ENCODE peak calls at places on chromosomes 4 and X, in five cellular contexts. O is right cardiac atrium, X is mesenchymal stem cell, U is A549, C is tibial artery. A is an unnamed sample.

GRCh38 chrX:70446380-70447350 is 2.0 kb downstream of the DLG3 start:
- DNase-seq in C (no peak), U (no peak), X (no peak), O (no peak), A (no peak)

GRCh38 chr4:121256887-121257426 is 92.8 kb upstream of the TNIP3 start:
- DNase-seq in C (no peak), O (no peak), X (no peak), U (no peak), A (no peak)

GRCh38 chrX:154125356-154126040 is 18.5 kb upstream of the OPN1LW start:
- DNase-seq in U (no peak), O (peak), X (no peak), C (no peak), A (no peak)

GRCh38 chr4:158159718-158160094 is 13.1 kb downstream of the GASK1B start:
- DNase-seq in X (no peak), C (no peak), O (no peak), U (no peak), A (no peak)

GRCh38 chrX:71603618-71604017 is 14.7 kb downstream of the CXCR3 start:
- DNase-seq in X (peak), O (no peak), C (no peak), U (no peak), A (peak)

GRCh38 chrX:39309018-39309620 is 507.9 kb downstream of the MID1IP1 start:
- DNase-seq in C (no peak), U (no peak), O (no peak), X (peak), A (no peak)

GRCh38 chr4:87465739-87466366 is 43.5 kb downstream of the NUDT9 start:
- DNase-seq in X (peak), C (no peak), U (peak), O (no peak), A (no peak)

GRCh38 chr4:48591372-48591771 is 101.3 kb downstream of the ZAR1 start:
- DNase-seq in X (no peak), O (no peak), C (no peak), U (no peak), A (no peak)

GRCh38 chrX:128754130-128754529 is 701.9 kb upstream of the ACTRT1 start:
- DNase-seq in X (no peak), O (no peak), C (no peak), U (no peak), A (no peak)

GRCh38 chrX:1112321-1112720 is 100.1 kb downstream of the CRLF2 start:
- DNase-seq in X (no peak), O (no peak), U (no peak), C (no peak), A (no peak)

GRCh38 chrX:96684339-96685204 is at the start of gene DIAPH2:
- DNase-seq in X (peak), C (peak), O (peak), U (peak), A (peak)

GRCh38 chrX:6225307-6226052 is 3.2 kb downstream of the NLGN4X start:
- DNase-seq in O (no peak), X (no peak), C (no peak), U (no peak), A (no peak)

GRCh38 chrX:48569958-48570357 is 4.3 kb upstream of the RBM3 start:
- DNase-seq in U (no peak), C (no peak), O (no peak), X (no peak), A (no peak)

GRCh38 chr4:182808673-182809416 is 108.3 kb downstream of the DCTD start:
- DNase-seq in C (no peak), X (peak), O (no peak), U (no peak), A (no peak)

GRCh38 chr4:99763635-99764101 is 53.0 kb upstream of the DAPP1 start:
- DNase-seq in X (peak), O (no peak), C (no peak), U (peak), A (peak)

GRCh38 chr4:54192811-54193210 is 36.3 kb upstream of the PDGFRA start:
- DNase-seq in U (no peak), C (no peak), X (no peak), O (no peak), A (no peak)

GRCh38 chr4:151854731-151855130 is 93.9 kb upstream of the GATB start:
- DNase-seq in C (no peak), X (peak), U (no peak), O (no peak), A (no peak)

GRCh38 chr4:78774395-78774794 is 1.8 kb upstream of the BMP2K start:
- DNase-seq in O (no peak), C (no peak), X (no peak), U (no peak), A (no peak)
- H3K27ac ChIP-seq in O (no peak), C (no peak), X (no peak), U (peak), A (no peak)

GRCh38 chr4:10750714-10751113 is 66.1 kb upstream of the CLNK start:
- DNase-seq in U (no peak), C (no peak), O (no peak), X (no peak), A (no peak)

GRCh38 chr4:10753326-10753725 is 68.8 kb upstream of the CLNK start:
- DNase-seq in X (no peak), U (no peak), C (no peak), O (no peak), A (no peak)

DNA sequence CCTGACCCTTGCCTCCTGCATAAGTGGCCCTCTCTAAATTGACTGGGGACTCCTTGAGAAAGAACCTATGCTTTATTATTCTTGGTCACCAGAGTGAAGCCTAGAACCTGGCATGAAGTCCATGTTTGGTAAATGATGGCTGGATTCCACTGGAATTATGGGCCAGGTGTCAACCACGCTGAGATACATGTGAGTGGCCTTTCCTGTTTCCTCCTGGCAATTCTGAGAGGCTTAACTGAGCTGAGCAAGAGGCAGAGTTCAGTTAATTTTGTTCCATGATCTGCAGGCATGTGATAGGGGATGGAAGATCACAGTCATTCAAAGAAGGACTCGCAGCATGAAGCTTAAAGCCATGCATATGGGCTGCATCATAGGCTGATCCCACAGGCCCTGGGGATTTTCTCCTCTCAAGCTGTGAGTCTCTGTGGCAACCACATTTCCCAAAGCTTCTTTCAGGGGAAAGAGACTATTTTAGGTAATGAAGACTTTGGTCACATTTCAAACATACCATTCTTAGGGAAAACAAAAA is 69.4 kb upstream of the CLNK start:
- DNase-seq in X (no peak), O (no peak), U (no peak), C (no peak), A (no peak)
- H3K27ac ChIP-seq in X (no peak), O (no peak), U (no peak), C (no peak), A (no peak)

GRCh38 chr4:2947926-2948325 is 15.3 kb downstream of the NOP14 start:
- DNase-seq in O (no peak), C (no peak), U (no peak), X (no peak), A (no peak)
- H3K27ac ChIP-seq in O (no peak), C (no peak), U (no peak), X (no peak), A (no peak)

GRCh38 chr4:106256190-106256589 is 59.8 kb downstream of the TBCK start:
- DNase-seq in U (no peak), X (no peak), O (peak), C (no peak), A (no peak)
- H3K27ac ChIP-seq in U (no peak), X (no peak), O (no peak), C (no peak), A (no peak)

GRCh38 chr4:1193206-1194027 is 21.0 kb upstream of the SPON2 start:
- DNase-seq in C (no peak), O (peak), X (no peak), U (no peak), A (peak)

GRCh38 chr4:1192493-1193205 is 20.3 kb upstream of the SPON2 start:
- DNase-seq in X (no peak), O (peak), U (peak), C (peak), A (peak)

GRCh38 chr4:1192091-1192492 is 19.7 kb upstream of the SPON2 start:
- DNase-seq in C (peak), O (peak), U (peak), X (peak), A (peak)

GRCh38 chr4:1194028-1194900 is 21.9 kb upstream of the SPON2 start:
- DNase-seq in O (peak), C (peak), X (peak), U (no peak), A (peak)

DNA sequence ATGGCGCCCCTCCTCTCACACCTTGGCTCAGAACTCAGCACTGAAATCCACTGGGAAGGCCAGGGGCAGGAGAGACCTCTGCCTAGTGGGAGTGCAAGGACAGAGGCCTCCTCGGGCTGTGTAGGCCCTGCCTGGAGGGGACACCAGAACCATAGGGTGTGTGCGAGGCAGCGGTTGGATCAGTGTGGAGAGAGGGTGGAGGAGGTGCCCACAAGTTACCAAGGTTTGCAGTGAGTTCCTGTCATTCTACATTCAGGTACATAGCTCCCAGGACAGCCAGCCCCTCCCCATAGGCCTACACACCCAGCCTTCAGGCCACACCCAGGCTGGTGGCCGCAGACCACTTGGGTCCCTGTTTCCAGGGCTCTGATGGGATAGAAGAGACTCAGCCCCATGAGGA is 19.2 kb upstream of the SPON2 start:
- DNase-seq in U (no peak), C (no peak), X (no peak), O (peak), A (no peak)
- H3K27ac ChIP-seq in U (peak), C (peak), X (peak), O (peak), A (no peak)

GRCh38 chr4:40562208-40562607 is 67.5 kb downstream of the RBM47 start:
- DNase-seq in U (no peak), X (no peak), O (no peak), C (no peak), A (no peak)
- H3K27ac ChIP-seq in U (peak), X (no peak), O (no peak), C (no peak), A (no peak)

DNA sequence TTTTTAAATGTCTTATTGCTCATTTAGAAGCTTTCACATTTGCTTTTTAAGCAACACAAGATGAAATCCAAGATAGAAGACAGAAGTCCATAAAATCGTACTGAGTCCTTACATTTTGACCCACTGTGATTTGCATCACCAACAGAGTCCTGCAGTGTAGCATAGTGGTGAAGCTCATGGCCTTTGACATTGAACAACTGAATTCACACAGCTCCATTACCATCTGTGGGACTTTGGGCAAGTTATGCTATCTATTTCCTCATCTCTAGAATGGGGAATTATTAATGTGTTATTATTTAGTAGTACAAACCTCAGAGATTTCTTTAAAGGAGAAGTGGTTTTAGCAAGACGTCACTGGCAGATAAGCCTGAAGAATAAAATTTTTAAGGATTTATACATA is 10.7 kb downstream of the GPRIN3 start:
- DNase-seq in C (no peak), X (no peak), U (no peak), O (no peak), A (no peak)
- H3K27ac ChIP-seq in C (no peak), X (no peak), U (peak), O (no peak), A (no peak)

DNA sequence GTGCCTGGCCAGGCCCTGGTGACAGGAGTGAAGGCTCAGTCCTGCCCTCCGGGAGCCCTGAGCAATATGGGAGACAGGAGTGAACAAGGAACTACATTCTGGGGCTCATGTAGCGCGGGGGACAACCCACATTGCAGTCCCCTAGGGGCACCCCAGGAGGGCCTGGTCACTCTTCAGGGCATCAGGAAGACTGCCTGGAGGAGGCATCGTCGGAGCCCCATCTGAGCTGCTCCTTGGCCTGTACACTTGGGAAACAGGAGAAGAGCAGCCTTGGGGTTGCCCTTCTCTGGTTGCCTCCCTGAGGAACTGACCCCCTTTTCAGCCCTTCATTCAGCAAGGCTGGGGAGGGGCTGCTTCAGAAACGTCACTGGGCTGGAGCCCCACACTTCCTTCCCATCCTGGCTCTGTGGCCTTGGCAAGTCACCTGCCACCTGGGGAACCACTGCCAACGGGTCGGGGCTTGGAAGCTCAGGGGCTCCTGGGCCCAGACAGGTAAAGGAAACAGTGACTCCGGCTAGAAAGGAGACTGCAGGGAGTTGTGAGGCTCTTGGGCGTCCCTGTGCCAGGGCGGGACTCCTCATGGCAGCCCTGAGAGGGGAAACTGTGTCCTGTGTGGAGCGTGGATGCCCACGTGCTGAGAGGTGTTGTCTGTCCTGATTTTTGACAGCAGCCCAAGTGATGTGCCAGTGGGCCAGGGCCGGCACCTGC is 10.1 kb downstream of the WFS1 start:
- DNase-seq in X (no peak), U (no peak), O (no peak), C (peak), A (no peak)
- H3K27ac ChIP-seq in X (no peak), U (no peak), O (no peak), C (peak), A (no peak)

GRCh38 chrX:15315509-15315908 is at the start of gene ASB11:
- DNase-seq in C (no peak), O (no peak), U (no peak), X (no peak), A (no peak)

GRCh38 chrX:15314472-15314871 is 968 bp downstream of the ASB11 start:
- DNase-seq in O (no peak), U (no peak), X (no peak), C (no peak), A (no peak)

GRCh38 chrX:15310117-15310516 is 5.3 kb downstream of the ASB11 start:
- DNase-seq in O (no peak), C (no peak), X (peak), U (no peak), A (no peak)

GRCh38 chrX:15311119-15311518 is 4.3 kb downstream of the ASB11 start:
- DNase-seq in X (no peak), O (no peak), C (no peak), U (no peak), A (no peak)
- H3K27ac ChIP-seq in X (no peak), O (peak), C (no peak), U (no peak), A (no peak)

GRCh38 chr4:184012937-184013336 is 107.8 kb downstream of the STOX2 start:
- DNase-seq in O (no peak), X (no peak), U (no peak), C (no peak), A (no peak)

GRCh38 chr4:184019667-184020665 is 114.9 kb downstream of the STOX2 start:
- DNase-seq in U (no peak), O (no peak), C (no peak), X (no peak), A (no peak)

GRCh38 chr4:184014301-184014700 is 109.2 kb downstream of the STOX2 start:
- DNase-seq in O (no peak), C (no peak), U (no peak), X (no peak), A (no peak)

GRCh38 chr4:184019084-184019483 is 114.0 kb downstream of the STOX2 start:
- DNase-seq in C (no peak), U (no peak), X (peak), O (no peak), A (no peak)

DNA sequence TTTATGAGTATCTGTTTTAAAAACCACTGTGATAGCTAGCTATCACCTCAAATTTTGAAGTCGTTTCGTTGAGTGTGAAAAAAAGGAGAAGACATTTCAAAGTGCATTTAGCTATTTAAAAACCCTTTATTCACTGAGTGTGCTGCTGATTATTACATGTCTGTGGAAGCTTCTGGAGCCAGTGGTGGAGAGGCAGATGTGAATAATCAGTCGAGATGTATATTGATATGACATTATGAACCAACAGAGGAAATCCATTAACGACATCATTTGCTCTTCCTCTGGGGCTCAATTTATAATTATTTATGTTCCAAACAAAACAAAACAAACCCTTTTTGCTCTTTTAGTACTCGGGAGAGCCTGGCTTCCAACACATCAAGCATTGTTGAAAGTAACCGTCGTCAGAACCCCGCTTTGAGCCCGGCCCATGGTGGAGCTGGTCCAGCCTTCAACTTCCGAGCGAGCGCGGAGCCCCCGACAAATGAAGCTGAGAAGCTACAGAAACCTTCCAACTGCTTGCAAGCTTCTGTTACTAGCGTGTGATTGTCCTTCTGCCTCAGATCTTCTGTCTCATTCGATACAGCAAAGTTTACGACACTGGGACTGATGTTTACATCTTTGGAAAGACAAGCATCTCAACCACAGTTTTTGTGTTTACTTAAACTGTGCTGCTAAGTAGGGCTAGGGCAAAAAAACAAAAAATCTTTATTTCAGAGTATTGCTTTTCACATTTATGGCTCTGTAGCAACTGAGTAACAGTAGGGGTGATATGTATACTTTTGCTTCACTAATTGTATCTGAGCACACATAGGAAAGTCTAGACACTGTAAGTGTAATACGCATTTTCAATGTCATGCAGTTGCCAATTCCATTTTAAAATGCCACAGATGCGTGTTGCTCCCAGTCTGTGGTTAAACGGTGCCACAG is 111.9 kb downstream of the STOX2 start:
- DNase-seq in O (peak), X (peak), U (no peak), C (no peak), A (no peak)
- H3K27ac ChIP-seq in O (no peak), X (no peak), U (no peak), C (no peak), A (no peak)

A was measured in aorta.